ENCODE peak calls at places on chromosomes 11 and 22, in nine cellular contexts. One of them, this sample, is unnamed.

GRCh38 chr22:40605676-40606250 is 30.8 kb downstream of the MRTFA start:
- DNase-seq in stimulated activated CD4-positive, alpha-beta T cell treated with anti-CD3 and anti-CD28 coated beads, Interleukin-1b, Interleukin-23, amount 100 ng/mL, for 24 hours: no peak
- DNase-seq in activated CD8-positive, alpha-beta memory T cell treated with anti-CD3 and anti-CD28 coated beads for 48 hours: no peak
- DNase-seq in Right ventricle myocardium superior: no peak
- DNase-seq in mucosa of gallbladder: no peak
- DNase-seq in GM04504: no peak
- DNase-seq in HL-60: no peak
- DNase-seq in NCI-H1436: no peak
- DNase-seq in transverse colon: no peak
- DNase-seq in this sample: no peak

GRCh38 chr11:100872951-100873350 is 185.9 kb downstream of the ARHGAP42 start:
- DNase-seq in stimulated activated CD4-positive, alpha-beta T cell treated with anti-CD3 and anti-CD28 coated beads, Interleukin-1b, Interleukin-23, amount 100 ng/mL, for 24 hours: no peak
- DNase-seq in activated CD8-positive, alpha-beta memory T cell treated with anti-CD3 and anti-CD28 coated beads for 48 hours: no peak
- DNase-seq in Right ventricle myocardium superior: no peak
- DNase-seq in mucosa of gallbladder: no peak
- DNase-seq in GM04504: no peak
- DNase-seq in HL-60: no peak
- DNase-seq in NCI-H1436: no peak
- DNase-seq in transverse colon: no peak
- DNase-seq in this sample: no peak

GRCh38 chr11:64794526-64794925 is 8.5 kb downstream of the MAP4K2 start:
- DNase-seq in stimulated activated CD4-positive, alpha-beta T cell treated with anti-CD3 and anti-CD28 coated beads, Interleukin-1b, Interleukin-23, amount 100 ng/mL, for 24 hours: no peak
- DNase-seq in activated CD8-positive, alpha-beta memory T cell treated with anti-CD3 and anti-CD28 coated beads for 48 hours: no peak
- DNase-seq in Right ventricle myocardium superior: no peak
- DNase-seq in mucosa of gallbladder: no peak
- DNase-seq in GM04504: no peak
- DNase-seq in HL-60: no peak
- DNase-seq in NCI-H1436: no peak
- DNase-seq in transverse colon: no peak
- DNase-seq in this sample: no peak

GRCh38 chr11:12163181-12163841 is 52.9 kb downstream of the MICAL2 start:
- DNase-seq in stimulated activated CD4-positive, alpha-beta T cell treated with anti-CD3 and anti-CD28 coated beads, Interleukin-1b, Interleukin-23, amount 100 ng/mL, for 24 hours: no peak
- DNase-seq in activated CD8-positive, alpha-beta memory T cell treated with anti-CD3 and anti-CD28 coated beads for 48 hours: no peak
- DNase-seq in Right ventricle myocardium superior: peak
- DNase-seq in mucosa of gallbladder: no peak
- DNase-seq in GM04504: no peak
- DNase-seq in HL-60: no peak
- DNase-seq in NCI-H1436: no peak
- DNase-seq in transverse colon: peak
- DNase-seq in this sample: no peak

GRCh38 chr11:126772267-126772666 is 228.3 kb downstream of the KIRREL3 start:
- DNase-seq in stimulated activated CD4-positive, alpha-beta T cell treated with anti-CD3 and anti-CD28 coated beads, Interleukin-1b, Interleukin-23, amount 100 ng/mL, for 24 hours: no peak
- DNase-seq in activated CD8-positive, alpha-beta memory T cell treated with anti-CD3 and anti-CD28 coated beads for 48 hours: no peak
- DNase-seq in Right ventricle myocardium superior: no peak
- DNase-seq in mucosa of gallbladder: no peak
- DNase-seq in GM04504: no peak
- DNase-seq in HL-60: no peak
- DNase-seq in NCI-H1436: no peak
- DNase-seq in transverse colon: no peak
- DNase-seq in this sample: no peak

GRCh38 chr11:69131644-69132300 is 24.0 kb upstream of the SMIM38 start:
- DNase-seq in stimulated activated CD4-positive, alpha-beta T cell treated with anti-CD3 and anti-CD28 coated beads, Interleukin-1b, Interleukin-23, amount 100 ng/mL, for 24 hours: no peak
- DNase-seq in activated CD8-positive, alpha-beta memory T cell treated with anti-CD3 and anti-CD28 coated beads for 48 hours: no peak
- DNase-seq in Right ventricle myocardium superior: peak
- DNase-seq in mucosa of gallbladder: peak
- DNase-seq in GM04504: no peak
- DNase-seq in HL-60: no peak
- DNase-seq in NCI-H1436: peak
- DNase-seq in transverse colon: peak
- DNase-seq in this sample: no peak

GRCh38 chr22:29022101-29022817 is 39.4 kb downstream of the C22orf31 start:
- DNase-seq in stimulated activated CD4-positive, alpha-beta T cell treated with anti-CD3 and anti-CD28 coated beads, Interleukin-1b, Interleukin-23, amount 100 ng/mL, for 24 hours: no peak
- DNase-seq in activated CD8-positive, alpha-beta memory T cell treated with anti-CD3 and anti-CD28 coated beads for 48 hours: no peak
- DNase-seq in Right ventricle myocardium superior: no peak
- DNase-seq in mucosa of gallbladder: peak
- DNase-seq in GM04504: no peak
- DNase-seq in HL-60: no peak
- DNase-seq in NCI-H1436: no peak
- DNase-seq in transverse colon: no peak
- DNase-seq in this sample: no peak

GRCh38 chr11:15158351-15159015 is 43.8 kb downstream of the INSC start:
- DNase-seq in stimulated activated CD4-positive, alpha-beta T cell treated with anti-CD3 and anti-CD28 coated beads, Interleukin-1b, Interleukin-23, amount 100 ng/mL, for 24 hours: no peak
- DNase-seq in activated CD8-positive, alpha-beta memory T cell treated with anti-CD3 and anti-CD28 coated beads for 48 hours: no peak
- DNase-seq in Right ventricle myocardium superior: no peak
- DNase-seq in mucosa of gallbladder: no peak
- DNase-seq in GM04504: peak
- DNase-seq in HL-60: no peak
- DNase-seq in NCI-H1436: no peak
- DNase-seq in transverse colon: no peak
- DNase-seq in this sample: no peak

GRCh38 chr11:24779791-24780190 is 282.9 kb downstream of the LUZP2 start:
- DNase-seq in stimulated activated CD4-positive, alpha-beta T cell treated with anti-CD3 and anti-CD28 coated beads, Interleukin-1b, Interleukin-23, amount 100 ng/mL, for 24 hours: no peak
- DNase-seq in activated CD8-positive, alpha-beta memory T cell treated with anti-CD3 and anti-CD28 coated beads for 48 hours: no peak
- DNase-seq in Right ventricle myocardium superior: no peak
- DNase-seq in mucosa of gallbladder: no peak
- DNase-seq in GM04504: no peak
- DNase-seq in HL-60: no peak
- DNase-seq in NCI-H1436: no peak
- DNase-seq in transverse colon: no peak
- DNase-seq in this sample: no peak

GRCh38 chr22:38012604-38013072 is 28.3 kb upstream of the SOX10 start:
- DNase-seq in stimulated activated CD4-positive, alpha-beta T cell treated with anti-CD3 and anti-CD28 coated beads, Interleukin-1b, Interleukin-23, amount 100 ng/mL, for 24 hours: no peak
- DNase-seq in activated CD8-positive, alpha-beta memory T cell treated with anti-CD3 and anti-CD28 coated beads for 48 hours: no peak
- DNase-seq in Right ventricle myocardium superior: no peak
- DNase-seq in mucosa of gallbladder: no peak
- DNase-seq in GM04504: no peak
- DNase-seq in HL-60: no peak
- DNase-seq in NCI-H1436: no peak
- DNase-seq in transverse colon: no peak
- DNase-seq in this sample: no peak

GRCh38 chr22:46379301-46379930 is 43.9 kb downstream of the TRMU start:
- DNase-seq in stimulated activated CD4-positive, alpha-beta T cell treated with anti-CD3 and anti-CD28 coated beads, Interleukin-1b, Interleukin-23, amount 100 ng/mL, for 24 hours: no peak
- DNase-seq in activated CD8-positive, alpha-beta memory T cell treated with anti-CD3 and anti-CD28 coated beads for 48 hours: no peak
- DNase-seq in Right ventricle myocardium superior: no peak
- DNase-seq in mucosa of gallbladder: peak
- DNase-seq in GM04504: no peak
- DNase-seq in HL-60: no peak
- DNase-seq in NCI-H1436: no peak
- DNase-seq in transverse colon: no peak
- DNase-seq in this sample: no peak

GRCh38 chr11:69702239-69702668 is 1.6 kb downstream of the FGF19 start:
- DNase-seq in stimulated activated CD4-positive, alpha-beta T cell treated with anti-CD3 and anti-CD28 coated beads, Interleukin-1b, Interleukin-23, amount 100 ng/mL, for 24 hours: no peak
- DNase-seq in activated CD8-positive, alpha-beta memory T cell treated with anti-CD3 and anti-CD28 coated beads for 48 hours: no peak
- DNase-seq in Right ventricle myocardium superior: no peak
- DNase-seq in mucosa of gallbladder: no peak
- DNase-seq in GM04504: no peak
- DNase-seq in HL-60: no peak
- DNase-seq in NCI-H1436: no peak
- DNase-seq in transverse colon: no peak
- DNase-seq in this sample: peak

GRCh38 chr11:120712014-120712413 is 200.5 kb downstream of the GRIK4 start:
- DNase-seq in stimulated activated CD4-positive, alpha-beta T cell treated with anti-CD3 and anti-CD28 coated beads, Interleukin-1b, Interleukin-23, amount 100 ng/mL, for 24 hours: no peak
- DNase-seq in activated CD8-positive, alpha-beta memory T cell treated with anti-CD3 and anti-CD28 coated beads for 48 hours: no peak
- DNase-seq in Right ventricle myocardium superior: no peak
- DNase-seq in mucosa of gallbladder: no peak
- DNase-seq in GM04504: no peak
- DNase-seq in HL-60: no peak
- DNase-seq in NCI-H1436: no peak
- DNase-seq in transverse colon: no peak
- DNase-seq in this sample: no peak

GRCh38 chr11:45182902-45183301 is 36.5 kb downstream of the PRDM11 start:
- DNase-seq in stimulated activated CD4-positive, alpha-beta T cell treated with anti-CD3 and anti-CD28 coated beads, Interleukin-1b, Interleukin-23, amount 100 ng/mL, for 24 hours: no peak
- DNase-seq in activated CD8-positive, alpha-beta memory T cell treated with anti-CD3 and anti-CD28 coated beads for 48 hours: no peak
- DNase-seq in Right ventricle myocardium superior: no peak
- DNase-seq in mucosa of gallbladder: peak
- DNase-seq in GM04504: no peak
- DNase-seq in HL-60: no peak
- DNase-seq in NCI-H1436: no peak
- DNase-seq in transverse colon: peak
- DNase-seq in this sample: no peak

GRCh38 chr11:5037926-5038325 is 8.4 kb upstream of the OR52J3 start:
- DNase-seq in stimulated activated CD4-positive, alpha-beta T cell treated with anti-CD3 and anti-CD28 coated beads, Interleukin-1b, Interleukin-23, amount 100 ng/mL, for 24 hours: no peak
- DNase-seq in activated CD8-positive, alpha-beta memory T cell treated with anti-CD3 and anti-CD28 coated beads for 48 hours: no peak
- DNase-seq in Right ventricle myocardium superior: no peak
- DNase-seq in mucosa of gallbladder: no peak
- DNase-seq in GM04504: no peak
- DNase-seq in HL-60: no peak
- DNase-seq in NCI-H1436: no peak
- DNase-seq in transverse colon: no peak
- DNase-seq in this sample: no peak

GRCh38 chr22:25890651-25891050 is 148.7 kb downstream of the MYO18B start:
- DNase-seq in stimulated activated CD4-positive, alpha-beta T cell treated with anti-CD3 and anti-CD28 coated beads, Interleukin-1b, Interleukin-23, amount 100 ng/mL, for 24 hours: no peak
- DNase-seq in activated CD8-positive, alpha-beta memory T cell treated with anti-CD3 and anti-CD28 coated beads for 48 hours: no peak
- DNase-seq in Right ventricle myocardium superior: no peak
- DNase-seq in mucosa of gallbladder: no peak
- DNase-seq in GM04504: no peak
- DNase-seq in HL-60: no peak
- DNase-seq in NCI-H1436: no peak
- DNase-seq in transverse colon: no peak
- DNase-seq in this sample: no peak